ENCODE peak calls at places on chromosomes 16 and 17, in four cellular contexts. One of them, this sample, is unnamed. For H3K4me1, the result is how much of the 10 kb centered on the place peaks cover.

GRCh38 chr16:62967606-62968005 is 931.4 kb upstream of the CDH8 start:
- DNase-seq in HepG2: no peak
- DNase-seq in K562: no peak
- DNase-seq in GM12878: no peak
- DNase-seq in this sample: no peak

GRCh38 chr16:24188751-24189318 is 67.3 kb upstream of the CACNG3 start:
- DNase-seq in HepG2: no peak
- DNase-seq in K562: no peak
- DNase-seq in GM12878: no peak
- DNase-seq in this sample: no peak

GRCh38 chr17:79789943-79790804 is 6.7 kb downstream of the CBX8 start:
- DNase-seq in GM12878: no peak
- DNase-seq in K562: peak
- DNase-seq in HepG2: no peak
- DNase-seq in this sample: peak

GRCh38 chr16:72554935-72555334 is 383.0 kb upstream of the PMFBP1 start:
- DNase-seq in K562: no peak
- DNase-seq in HepG2: no peak
- DNase-seq in GM12878: no peak
- DNase-seq in this sample: no peak

GRCh38 chr17:41345992-41346391 is 4.6 kb downstream of the KRT33A start:
- DNase-seq in HepG2: no peak
- DNase-seq in GM12878: no peak
- DNase-seq in K562: no peak
- DNase-seq in this sample: no peak

GRCh38 chr17:15451681-15452080 is 15.7 kb downstream of the CDRT4 start:
- DNase-seq in HepG2: no peak
- DNase-seq in GM12878: no peak
- DNase-seq in K562: no peak
- DNase-seq in this sample: no peak

GRCh38 chr16:24583494-24583893 is 44.1 kb downstream of the RBBP6 start:
- DNase-seq in GM12878: no peak
- DNase-seq in K562: no peak
- DNase-seq in HepG2: no peak
- DNase-seq in this sample: no peak

GRCh38 chr17:2713881-2714280 is 2.3 kb upstream of the CLUH start:
- DNase-seq in HepG2: no peak
- DNase-seq in K562: no peak
- DNase-seq in GM12878: no peak
- DNase-seq in this sample: no peak

GRCh38 chr17:80931421-80932265 is 60.0 kb upstream of the CHMP6 start:
- DNase-seq in GM12878: no peak
- DNase-seq in K562: no peak
- DNase-seq in HepG2: no peak
- DNase-seq in this sample: no peak

GRCh38 chr16:69150146-69150865 is 17.9 kb downstream of the UTP4 start:
- DNase-seq in HepG2: peak
- DNase-seq in K562: peak
- DNase-seq in GM12878: no peak
- DNase-seq in this sample: peak

GRCh38 chr17:73261952-73262675 is 434 bp upstream of the CPSF4L start:
- DNase-seq in K562: no peak
- DNase-seq in GM12878: no peak
- DNase-seq in HepG2: peak
- DNase-seq in this sample: no peak

GRCh38 chr17:5508855-5509254 is 22.5 kb downstream of the MIS12 start:
- DNase-seq in K562: no peak
- DNase-seq in GM12878: no peak
- DNase-seq in HepG2: peak
- DNase-seq in this sample: no peak

GRCh38 chr17:58764373-58764772 is 8.7 kb downstream of the PPM1E start:
- DNase-seq in K562: no peak
- DNase-seq in HepG2: no peak
- DNase-seq in GM12878: no peak
- DNase-seq in this sample: no peak

GRCh38 chr16:1141716-1142115 is 11.2 kb upstream of the CACNA1H start:
- DNase-seq in GM12878: no peak
- DNase-seq in HepG2: no peak
- DNase-seq in K562: no peak
- DNase-seq in this sample: no peak

GRCh38 chr17:36133629-36134259 is 30.1 kb downstream of the CCL4 start:
- DNase-seq in K562: no peak
- DNase-seq in GM12878: no peak
- DNase-seq in HepG2: peak
- DNase-seq in this sample: peak

GRCh38 chr16:28873543-28874201 is 4.6 kb upstream of the ATP2A1 start:
- DNase-seq in K562: peak
- DNase-seq in HepG2: no peak
- DNase-seq in GM12878: no peak
- DNase-seq in this sample: no peak

GRCh38 chr16:86476956-86477530 is 33.3 kb upstream of the FOXF1 start:
- DNase-seq in GM12878: no peak
- DNase-seq in HepG2: no peak
- DNase-seq in K562: no peak
- DNase-seq in this sample: no peak

GRCh38 chr17:4625181-4625601 is 16.3 kb downstream of the ALOX15 start:
- DNase-seq in K562: no peak
- DNase-seq in GM12878: no peak
- DNase-seq in HepG2: no peak
- DNase-seq in this sample: no peak

GRCh38 chr16:82954224-82954929 is 327.6 kb downstream of the CDH13 start:
- DNase-seq in K562: no peak
- DNase-seq in HepG2: no peak
- DNase-seq in GM12878: no peak
- DNase-seq in this sample: no peak

GRCh38 chr17:34503804-34504203 is 75.6 kb upstream of the TMEM132E start:
- DNase-seq in K562: no peak
- DNase-seq in HepG2: no peak
- DNase-seq in GM12878: no peak
- DNase-seq in this sample: no peak

GRCh38 chr16:49127103-49127502 is 154.5 kb downstream of the CBLN1 start:
- DNase-seq in HepG2: no peak
- DNase-seq in K562: peak
- DNase-seq in GM12878: no peak
- DNase-seq in this sample: no peak

GRCh38 chr17:20922128-20922670 is 120.6 kb downstream of the USP22 start:
- DNase-seq in GM12878: no peak
- DNase-seq in K562: peak
- DNase-seq in HepG2: no peak
- DNase-seq in this sample: peak

GRCh38 chr17:59837362-59838195 is 55.2 kb downstream of the TUBD1 start:
- DNase-seq in GM12878: peak
- DNase-seq in HepG2: peak
- DNase-seq in K562: peak
- DNase-seq in this sample: peak

GRCh38 chr16:88013091-88013609 is 61.9 kb downstream of the BANP start:
- DNase-seq in K562: no peak
- DNase-seq in HepG2: no peak
- DNase-seq in GM12878: no peak
- DNase-seq in this sample: no peak

GRCh38 chr16:4200000-4200780 is 41.7 kb downstream of the SRL start:
- DNase-seq in HepG2: peak
- DNase-seq in GM12878: no peak
- DNase-seq in K562: peak
- DNase-seq in this sample: peak

GRCh38 chr17:66304304-66305174 is 2.1 kb downstream of the PRKCA start:
- DNase-seq in GM12878: no peak
- DNase-seq in K562: peak
- DNase-seq in HepG2: peak
- DNase-seq in this sample: peak

GRCh38 chr16:25135239-25135878 is 23.8 kb downstream of the LCMT1 start:
- DNase-seq in HepG2: peak
- DNase-seq in GM12878: no peak
- DNase-seq in K562: no peak
- DNase-seq in this sample: peak

GRCh38 chr16:1288813-1289479 is 20.5 kb upstream of the UBE2I start:
- DNase-seq in HepG2: peak
- DNase-seq in K562: peak
- DNase-seq in GM12878: no peak
- DNase-seq in this sample: no peak

GRCh38 chr17:66357037-66357436 is 54.6 kb downstream of the PRKCA start:
- DNase-seq in K562: no peak
- DNase-seq in GM12878: no peak
- DNase-seq in HepG2: no peak
- DNase-seq in this sample: no peak

GRCh38 chr17:10247806-10248334 is 49.5 kb upstream of the GAS7 start:
- DNase-seq in HepG2: no peak
- DNase-seq in GM12878: no peak
- DNase-seq in K562: no peak
- DNase-seq in this sample: no peak

DNA sequence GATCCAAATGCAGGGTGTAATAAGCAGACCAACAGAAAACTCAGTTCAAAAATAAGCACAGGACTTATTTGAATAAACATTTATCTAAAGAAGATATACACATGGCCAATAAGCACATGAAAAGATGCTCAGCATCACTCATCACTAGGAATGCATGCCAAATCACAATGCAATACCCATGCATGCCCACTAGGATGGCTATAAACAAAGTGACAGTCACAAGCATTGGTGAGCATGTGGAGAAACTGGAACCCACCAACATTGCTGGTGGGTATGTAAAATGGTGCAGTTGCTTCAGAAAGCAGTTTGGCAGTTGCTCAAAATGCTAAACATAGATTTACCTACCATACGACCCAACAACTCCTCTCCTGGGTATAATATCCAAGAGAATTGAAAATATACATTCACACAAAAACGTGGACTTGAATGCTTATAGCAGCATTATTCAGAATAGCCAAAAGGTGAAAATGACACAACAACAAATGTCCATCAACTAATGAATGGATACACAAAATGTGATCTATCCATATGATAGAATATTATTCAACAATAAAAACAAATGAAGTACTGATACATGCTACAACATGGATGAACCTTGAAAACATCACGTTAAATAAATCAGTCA is 20.1 kb downstream of the UBE2O start:
- DNase-seq in GM12878: no peak
- DNase-seq in K562: no peak
- DNase-seq in HepG2: peak
- DNase-seq in this sample: no peak
- TF ChIP-seq ESRRA in GM12878: no peak
- TF ChIP-seq ESRRA in K562: no peak
- TF ChIP-seq ESRRA in HepG2: no peak
- TF ChIP-seq ESRRA in this sample: no peak

GRCh38 chr17:74443516-74444296 is 11.8 kb downstream of the GPRC5C start:
- DNase-seq in HepG2: no peak
- DNase-seq in K562: no peak
- DNase-seq in GM12878: no peak
- DNase-seq in this sample: no peak

GRCh38 chr17:74446551-74447500 is 14.9 kb downstream of the GPRC5C start:
- DNase-seq in GM12878: no peak
- DNase-seq in K562: no peak
- DNase-seq in HepG2: no peak
- DNase-seq in this sample: no peak

GRCh38 chr17:74442670-74443515 is 11.0 kb downstream of the GPRC5C start:
- DNase-seq in K562: no peak
- DNase-seq in HepG2: peak
- DNase-seq in GM12878: no peak
- DNase-seq in this sample: peak

GRCh38 chr17:74444406-74444805 is 12.5 kb downstream of the GPRC5C start:
- DNase-seq in GM12878: no peak
- DNase-seq in K562: no peak
- DNase-seq in HepG2: no peak
- DNase-seq in this sample: no peak

GRCh38 chr17:74445156-74445555 is 13.3 kb downstream of the GPRC5C start:
- DNase-seq in GM12878: no peak
- DNase-seq in K562: no peak
- DNase-seq in HepG2: no peak
- DNase-seq in this sample: no peak
- H3K4me1 ChIP-seq in GM12878: under half
- H3K4me1 ChIP-seq in K562: under half
- H3K4me1 ChIP-seq in HepG2: under half
- H3K4me1 ChIP-seq in this sample: under half

DNA sequence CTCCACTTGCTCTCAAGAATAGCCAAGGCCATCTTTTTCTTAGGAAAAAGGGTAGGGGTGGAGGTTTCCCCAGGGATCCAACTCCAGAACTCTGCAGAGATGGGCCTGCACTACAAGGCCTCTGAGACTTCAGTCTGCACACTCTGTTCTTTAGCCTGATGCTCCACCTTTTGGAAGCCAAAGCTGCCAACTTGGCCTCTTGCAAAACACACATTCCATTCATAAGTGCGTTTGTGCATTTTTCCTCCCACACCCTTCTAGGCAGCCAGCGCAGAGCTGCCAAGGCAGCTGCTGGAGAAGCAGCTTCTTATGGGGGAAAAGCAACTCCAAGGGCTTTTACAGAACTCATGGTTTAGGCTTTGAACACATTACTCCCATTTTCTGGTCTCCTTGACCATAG is 45.3 kb downstream of the REXO5 start:
- DNase-seq in K562: no peak
- DNase-seq in HepG2: peak
- DNase-seq in GM12878: no peak
- DNase-seq in this sample: peak
- TF ChIP-seq BHLHE40 in K562: no peak
- TF ChIP-seq BHLHE40 in HepG2: no peak
- TF ChIP-seq BHLHE40 in GM12878: no peak
- TF ChIP-seq BHLHE40 in this sample: no peak

DNA sequence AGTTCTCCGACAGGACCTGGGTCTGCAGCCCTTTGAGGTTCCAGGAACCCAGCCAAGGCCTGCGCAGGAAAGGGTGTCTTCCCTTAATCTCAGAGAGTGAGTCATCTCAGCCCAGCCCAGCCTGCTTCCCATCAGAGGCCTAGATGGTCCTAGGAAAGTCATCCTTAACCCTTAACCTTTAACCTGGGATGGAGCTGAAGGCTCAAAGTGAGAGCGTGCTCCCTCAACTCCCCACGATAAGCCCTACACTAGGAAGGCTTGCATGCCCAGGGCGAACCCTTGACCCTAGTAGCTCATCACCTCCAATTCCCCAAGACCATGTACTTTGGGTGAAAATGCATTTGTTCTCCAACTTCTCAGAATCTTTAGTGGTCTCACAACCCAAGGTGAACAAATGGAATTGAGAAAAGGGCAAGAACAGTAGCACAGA is 4.8 kb upstream of the ATXN7L3 start:
- DNase-seq in GM12878: no peak
- DNase-seq in K562: no peak
- DNase-seq in HepG2: no peak
- DNase-seq in this sample: no peak
- TF ChIP-seq ESRRA in GM12878: no peak
- TF ChIP-seq ESRRA in K562: no peak
- TF ChIP-seq ESRRA in HepG2: no peak
- TF ChIP-seq ESRRA in this sample: no peak